ENCODE peak calls at places on chromosomes 11 and 22, in four cellular contexts. D, H, W and A are unnamed samples.

GRCh38 chr22:41021655-41022454 is 70.5 kb upstream of the EP300 start:
- DNase-seq in D (peak), H (peak), W (peak), A (peak)

GRCh38 chr11:47259178-47259977 is 1.6 kb downstream of the NR1H3 start:
- DNase-seq in D (peak), H (peak), W (peak), A (no peak)

GRCh38 chr11:6216501-6216900 is 11.1 kb downstream of the C11orf42 start:
- DNase-seq in D (no peak), H (no peak), W (no peak), A (no peak)

GRCh38 chr11:17498475-17498874 is 21.8 kb upstream of the ABCC8 start:
- DNase-seq in D (no peak), H (no peak), W (no peak), A (no peak)

GRCh38 chr22:40107244-40107643 is 70.5 kb upstream of the TNRC6B start:
- DNase-seq in D (peak), H (no peak), W (peak), A (no peak)

GRCh38 chr22:25062378-25063095 is 110.0 kb downstream of the KIAA1671 start:
- DNase-seq in D (no peak), H (no peak), W (no peak), A (peak)

GRCh38 chr11:66907751-66908173 is 50.4 kb downstream of the PC start:
- DNase-seq in D (no peak), H (no peak), W (no peak), A (no peak)

GRCh38 chr11:59429924-59430516 is 3.8 kb upstream of the OR5A2 start:
- DNase-seq in D (peak), H (peak), W (peak), A (no peak)

GRCh38 chr11:67483901-67484665 is 1.3 kb downstream of the AIP start:
- DNase-seq in D (no peak), H (no peak), W (no peak), A (no peak)

GRCh38 chr11:110219011-110219785 is 77.2 kb downstream of the RDX start:
- DNase-seq in D (no peak), H (no peak), W (peak), A (no peak)

GRCh38 chr11:94749367-94749766 is 18.8 kb upstream of the AMOTL1 start:
- DNase-seq in D (no peak), H (no peak), W (no peak), A (no peak)

GRCh38 chr11:12556788-12557384 is 117.3 kb upstream of the TEAD1 start:
- DNase-seq in D (no peak), H (no peak), W (peak), A (no peak)

GRCh38 chr11:86116386-86116726 is 47.5 kb upstream of the PICALM start:
- DNase-seq in D (peak), H (peak), W (peak), A (no peak)

GRCh38 chr11:103364687-103365086 is 255.5 kb downstream of the DYNC2H1 start:
- DNase-seq in D (no peak), H (no peak), W (peak), A (no peak)

GRCh38 chr22:17981497-17981896 is 42.9 kb downstream of the MICAL3 start:
- DNase-seq in D (no peak), H (no peak), W (no peak), A (no peak)

DNA sequence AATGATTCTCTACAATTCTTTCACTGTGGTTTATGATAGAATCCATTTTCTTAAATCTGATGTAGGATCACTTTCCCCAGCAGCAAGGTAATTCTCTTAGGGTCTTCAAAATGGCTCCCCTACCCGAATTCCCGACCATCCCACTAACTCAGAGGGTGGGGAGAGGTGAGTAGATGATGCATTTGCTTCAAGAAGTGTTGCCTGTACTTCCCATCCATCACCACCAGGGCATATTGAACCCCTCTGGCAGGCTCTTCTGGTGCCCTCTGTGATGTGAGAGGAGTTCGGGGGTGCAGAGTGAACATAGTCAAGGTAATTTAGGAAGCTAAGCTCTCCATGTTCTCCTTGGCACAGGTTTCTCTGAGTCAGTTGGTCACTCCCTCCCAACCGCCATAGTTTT is 52.3 kb downstream of the ZNRF3 start:
- DNase-seq in D (no peak), H (no peak), W (no peak), A (no peak)
- TF ChIP-seq CTCF in D (peak), H (peak), W (no peak), A (peak)

GRCh38 chr22:36349726-36350125 is 38.0 kb downstream of the MYH9 start:
- DNase-seq in D (no peak), H (no peak), W (no peak), A (no peak)

GRCh38 chr22:36351921-36352774 is 35.6 kb downstream of the MYH9 start:
- DNase-seq in D (no peak), H (no peak), W (peak), A (no peak)

GRCh38 chr22:36352775-36353507 is 34.8 kb downstream of the MYH9 start:
- DNase-seq in D (no peak), H (peak), W (peak), A (no peak)

GRCh38 chr22:36348760-36349159 is 39.0 kb downstream of the MYH9 start:
- DNase-seq in D (no peak), H (no peak), W (no peak), A (no peak)

GRCh38 chr22:36350751-36351594 is 36.8 kb downstream of the MYH9 start:
- DNase-seq in D (no peak), H (no peak), W (peak), A (no peak)
- TF ChIP-seq CTCF in D (no peak), H (no peak), W (peak), A (no peak)

GRCh38 chr22:38273135-38273761 is 438 bp upstream of the TMEM184B start:
- DNase-seq in D (no peak), H (no peak), W (no peak), A (no peak)
- TF ChIP-seq CTCF in D (no peak), H (no peak), W (no peak), A (no peak)

GRCh38 chr22:32444068-32444467 is 20.2 kb downstream of the BPIFC start:
- DNase-seq in D (peak), H (peak), W (peak), A (no peak)
- TF ChIP-seq CTCF in D (peak), H (no peak), W (peak), A (no peak)

DNA sequence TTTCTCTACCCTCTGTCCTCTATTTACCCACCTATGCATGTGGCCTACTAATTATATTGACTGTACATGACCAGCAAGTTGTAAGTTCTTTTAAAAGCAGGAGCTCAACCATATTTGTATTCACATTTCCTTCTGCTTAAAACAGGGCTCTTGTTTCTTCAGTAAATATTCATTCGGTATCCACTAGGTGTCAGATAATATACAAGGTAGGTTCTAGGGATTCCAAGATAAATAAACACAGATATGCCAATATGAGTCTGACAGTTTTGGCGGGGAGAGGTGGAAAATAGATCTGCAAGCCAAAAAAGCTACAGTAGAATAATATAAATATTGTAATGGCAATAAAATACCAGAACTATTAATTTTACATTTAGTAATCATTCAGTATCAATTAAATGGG is 15.3 kb upstream of the RAB30 start:
- DNase-seq in D (no peak), H (no peak), W (peak), A (no peak)
- TF ChIP-seq CTCF in D (peak), H (no peak), W (peak), A (no peak)